ENCODE peak calls at places on chromosomes 5 and 9, in six cellular contexts. M, K, J, G, E and X are unnamed samples.

GRCh38 chr5:68484307-68485068 is 268.9 kb downstream of the PIK3R1 start:
- DNase-seq in E (no peak), G (no peak), M (no peak), K (no peak), J (no peak), X (no peak)

GRCh38 chr5:59496524-59497134 is 396.9 kb downstream of the PDE4D start:
- DNase-seq in K (peak; percentile 21), J (peak; percentile 55), M (no peak), G (no peak), E (peak; percentile 56), X (no peak)

GRCh38 chr5:166637295-166637694 is 1654.2 kb upstream of the WWC1 start:
- DNase-seq in E (no peak), K (no peak), J (no peak), M (no peak), G (no peak), X (no peak)

GRCh38 chr5:179495906-179496455 is 54.4 kb upstream of the RUFY1 start:
- DNase-seq in J (no peak), M (no peak), K (no peak), E (no peak), G (no peak), X (no peak)

GRCh38 chr5:36733183-36733582 is 126.8 kb downstream of the SLC1A3 start:
- DNase-seq in G (no peak), J (no peak), M (no peak), E (no peak), K (no peak), X (no peak)

GRCh38 chr5:145903113-145903512 is 30.3 kb upstream of the GRXCR2 start:
- DNase-seq in J (no peak), E (peak; percentile 44), M (no peak), K (no peak), G (no peak), X (no peak)

GRCh38 chr5:174426388-174426787 is 298.0 kb upstream of the MSX2 start:
- DNase-seq in E (no peak), K (no peak), J (no peak), M (no peak), G (no peak), X (no peak)

GRCh38 chr5:39505751-39506150 is 81.0 kb upstream of the DAB2 start:
- DNase-seq in M (no peak), J (no peak), E (no peak), G (no peak), K (no peak), X (no peak)

GRCh38 chr5:60677831-60678664 is 21.9 kb downstream of the DEPDC1B start:
- DNase-seq in E (peak; percentile 71), M (peak; percentile 71), G (no peak), K (no peak), J (no peak), X (peak; percentile 61)

GRCh38 chr5:79936644-79937216 is 54.3 kb downstream of the MTX3 start:
- DNase-seq in G (no peak), K (no peak), J (no peak), M (no peak), E (peak; percentile 32), X (no peak)

GRCh38 chr5:180366303-180366702 is 13.2 kb upstream of the GFPT2 start:
- DNase-seq in G (no peak), K (peak; percentile 30), E (no peak), J (no peak), M (no peak), X (no peak)

GRCh38 chr9:92962846-92963245 is 15.5 kb downstream of the FGD3 start:
- DNase-seq in M (no peak), K (no peak), J (no peak), E (no peak), G (no peak), X (no peak)

GRCh38 chr5:178460598-178461425 is 129.4 kb downstream of the COL23A1 start:
- DNase-seq in M (peak; percentile 59), J (peak; percentile 94), G (no peak), K (no peak), E (peak; percentile 33), X (peak; percentile 8)

GRCh38 chr5:74040065-74040551 is 414.1 kb downstream of the ARHGEF28 start:
- DNase-seq in M (no peak), E (peak; percentile 87), K (no peak), J (no peak), G (no peak), X (no peak)

GRCh38 chr9:121876658-121877271 is 216.3 kb downstream of the TTLL11 start:
- DNase-seq in J (no peak), M (peak; percentile 30), K (no peak), G (no peak), E (peak; percentile 90), X (peak; percentile 86)

GRCh38 chr9:80899208-80899607 is 790.1 kb downstream of the TLE1 start:
- DNase-seq in K (no peak), M (no peak), E (peak; percentile 50), J (no peak), G (no peak), X (no peak)

GRCh38 chr5:98042961-98043360 is 730.5 kb upstream of the RGMB start:
- DNase-seq in J (no peak), G (no peak), E (no peak), K (no peak), M (no peak), X (no peak)

GRCh38 chr5:168908207-168908606 is 329.0 kb upstream of the PANK3 start:
- DNase-seq in E (peak; percentile 6), K (no peak), G (no peak), J (no peak), M (peak; percentile 30), X (peak; percentile 46)

GRCh38 chr5:38830521-38831051 is 15.2 kb upstream of the OSMR start:
- DNase-seq in G (no peak), E (peak; percentile 87), J (no peak), M (no peak), K (no peak), X (no peak)

GRCh38 chr5:142305211-142305610 is 19.6 kb downstream of the SPRY4 start:
- DNase-seq in G (no peak), E (no peak), K (no peak), M (no peak), J (no peak), X (no peak)

GRCh38 chr9:88388203-88388885 is at the start of gene SPIN1:
- DNase-seq in E (peak; percentile 79), G (peak; percentile 69), K (peak; percentile 91), M (peak; percentile 69), J (peak; percentile 80), X (peak; percentile 57)

GRCh38 chr5:110760158-110760557 is 21.4 kb downstream of the SLC25A46 start:
- DNase-seq in K (no peak), M (no peak), E (no peak), J (no peak), G (no peak), X (no peak)

GRCh38 chr5:29402270-29402669 is 1791.2 kb upstream of the CDH6 start:
- DNase-seq in M (no peak), K (no peak), G (no peak), J (no peak), E (no peak), X (no peak)

GRCh38 chr5:132947661-132948060 is 15.8 kb downstream of the AFF4 start:
- DNase-seq in E (peak; percentile 70), J (no peak), K (no peak), M (peak; percentile 28), G (no peak), X (peak; percentile 35)

GRCh38 chr5:56851258-56851941 is 36.1 kb downstream of the MAP3K1 start:
- DNase-seq in K (no peak), M (peak; percentile 55), J (no peak), E (no peak), G (no peak), X (no peak)

GRCh38 chr5:143922718-143923117 is 110.8 kb downstream of the HMHB1 start:
- DNase-seq in G (no peak), J (no peak), M (peak; percentile 27), K (no peak), E (peak; percentile 79), X (peak; percentile 57)

GRCh38 chr9:126756876-126757415 is 47.9 kb upstream of the ZBTB43 start:
- DNase-seq in E (no peak), M (no peak), J (no peak), G (no peak), K (no peak), X (no peak)